ENCODE peak calls at places on chromosomes 5 and 9, in eight cellular contexts. A is pancreas, R is transverse colon, G is brain microvascular endothelial cell, J is fibroblast of lung, I is cardiac fibroblast, F is astrocyte of the spinal cord, V is fibroblast of pulmonary artery. S is an unnamed sample.

GRCh38 chr9:113602126-113603119 is 138.9 kb downstream of the RGS3 start:
- DNase-seq in A (peak), R (peak), G (peak), J (peak), I (peak), F (peak), V (peak), S (peak)

GRCh38 chr9:126164796-126165525 is 161.7 kb upstream of the MVB12B start:
- DNase-seq in A (no peak), R (no peak), G (no peak), J (no peak), I (no peak), F (no peak), V (no peak), S (no peak)

GRCh38 chr5:151483176-151483575 is 35.8 kb downstream of the SLC36A1 start:
- DNase-seq in A (no peak), R (no peak), G (no peak), J (peak), I (peak), F (no peak), V (no peak), S (no peak)

GRCh38 chr5:52896524-52897237 is 92.5 kb upstream of the ITGA2 start:
- DNase-seq in A (no peak), R (no peak), G (peak), J (peak), I (peak), F (peak), V (peak), S (no peak)

GRCh38 chr5:68548959-68549676 is 333.6 kb downstream of the PIK3R1 start:
- DNase-seq in A (no peak), R (no peak), G (peak), J (peak), I (peak), F (peak), V (peak), S (no peak)

GRCh38 chr5:76608833-76609232 is 14.4 kb downstream of the F2RL2 start:
- DNase-seq in A (no peak), R (no peak), G (peak), J (peak), I (peak), F (peak), V (peak), S (peak)

GRCh38 chr5:114387433-114387832 is 25.6 kb downstream of the KCNN2 start:
- DNase-seq in A (no peak), R (no peak), G (no peak), J (no peak), I (no peak), F (peak), V (no peak), S (no peak)

GRCh38 chr5:12023614-12024241 is 119.5 kb upstream of the CTNND2 start:
- DNase-seq in A (peak), R (no peak), G (peak), J (peak), I (peak), F (peak), V (peak), S (peak)

GRCh38 chr9:93652604-93653592 is 76.5 kb downstream of the PHF2 start:
- DNase-seq in A (no peak), R (no peak), G (no peak), J (no peak), I (no peak), F (no peak), V (no peak), S (no peak)

GRCh38 chr5:32449216-32449721 is 4.7 kb upstream of the ZFR start:
- DNase-seq in A (no peak), R (no peak), G (no peak), J (no peak), I (no peak), F (no peak), V (no peak), S (no peak)

GRCh38 chr9:126842977-126843799 is 17.3 kb upstream of the ZBTB34 start:
- DNase-seq in A (no peak), R (no peak), G (no peak), J (peak), I (no peak), F (no peak), V (no peak), S (peak)

GRCh38 chr5:76363385-76364261 is 39.5 kb upstream of the IQGAP2 start:
- DNase-seq in A (peak), R (peak), G (no peak), J (no peak), I (no peak), F (no peak), V (no peak), S (no peak)

GRCh38 chr9:125529107-125529506 is 177.9 kb downstream of the MAPKAP1 start:
- DNase-seq in A (no peak), R (no peak), G (no peak), J (no peak), I (no peak), F (no peak), V (no peak), S (no peak)

GRCh38 chr5:77707786-77708185 is 68.4 kb downstream of the TBCA start:
- DNase-seq in A (no peak), R (no peak), G (peak), J (peak), I (peak), F (no peak), V (no peak), S (no peak)

GRCh38 chr5:145983461-145983860 is 47.1 kb downstream of the SH3RF2 start:
- DNase-seq in A (no peak), R (no peak), G (no peak), J (no peak), I (no peak), F (no peak), V (no peak), S (no peak)

GRCh38 chr5:131581710-131582109 is 53.3 kb downstream of the RAPGEF6 start:
- DNase-seq in A (no peak), R (no peak), G (no peak), J (no peak), I (peak), F (no peak), V (peak), S (no peak)

GRCh38 chr5:133189881-133190280 is 138.1 kb downstream of the HSPA4 start:
- DNase-seq in A (no peak), R (no peak), G (no peak), J (no peak), I (no peak), F (no peak), V (no peak), S (no peak)

GRCh38 chr5:119367502-119368237 is 11.9 kb downstream of the TNFAIP8 start:
- DNase-seq in A (no peak), R (no peak), G (no peak), J (peak), I (peak), F (peak), V (peak), S (peak)

GRCh38 chr9:469672-470040 is 255.0 kb downstream of the DOCK8 start:
- DNase-seq in A (peak), R (peak), G (no peak), J (no peak), I (no peak), F (no peak), V (no peak), S (no peak)

GRCh38 chr5:4384649-4385048 is 755.5 kb upstream of the ADAMTS16 start:
- DNase-seq in A (no peak), R (no peak), G (no peak), J (no peak), I (no peak), F (no peak), V (no peak), S (no peak)

GRCh38 chr9:87686520-87687090 is 39.3 kb upstream of the CTSL start:
- DNase-seq in A (no peak), R (no peak), G (no peak), J (no peak), I (no peak), F (no peak), V (no peak), S (no peak)

GRCh38 chr9:125986966-125987365 is 239.8 kb downstream of the PBX3 start:
- DNase-seq in A (no peak), R (no peak), G (no peak), J (no peak), I (no peak), F (no peak), V (no peak), S (no peak)

GRCh38 chr5:144121577-144121976 is 48.9 kb downstream of the YIPF5 start:
- DNase-seq in A (no peak), R (no peak), G (no peak), J (peak), I (peak), F (no peak), V (peak), S (no peak)

GRCh38 chr9:127277770-127278169 is 13.2 kb downstream of the GARNL3 start:
- DNase-seq in A (no peak), R (no peak), G (no peak), J (no peak), I (no peak), F (no peak), V (no peak), S (no peak)

GRCh38 chr9:121527371-121527770 is 27.7 kb upstream of the GGTA1 start:
- DNase-seq in A (no peak), R (no peak), G (no peak), J (no peak), I (no peak), F (no peak), V (no peak), S (no peak)

GRCh38 chr9:36772449-36773370 is 200.0 kb downstream of the MELK start:
- DNase-seq in A (no peak), R (no peak), G (peak), J (peak), I (peak), F (peak), V (peak), S (no peak)

GRCh38 chr9:119792242-119792641 is 423.0 kb upstream of the BRINP1 start:
- DNase-seq in A (no peak), R (no peak), G (no peak), J (no peak), I (no peak), F (no peak), V (no peak), S (no peak)

GRCh38 chr5:34530637-34531036 is 125.5 kb upstream of the RAI14 start:
- DNase-seq in A (no peak), R (no peak), G (peak), J (peak), I (peak), F (peak), V (peak), S (no peak)

GRCh38 chr9:132744881-132745761 is 74.9 kb downstream of the GTF3C4 start:
- DNase-seq in A (no peak), R (no peak), G (no peak), J (no peak), I (no peak), F (no peak), V (peak), S (peak)

GRCh38 chr5:141001466-141001853 is 35.2 kb downstream of the PCDHAC2 start:
- DNase-seq in A (peak), R (no peak), G (no peak), J (no peak), I (no peak), F (no peak), V (no peak), S (no peak)

GRCh38 chr9:134344821-134345310 is 18.6 kb downstream of the RXRA start:
- DNase-seq in A (no peak), R (no peak), G (no peak), J (no peak), I (no peak), F (no peak), V (no peak), S (no peak)

GRCh38 chr5:97377582-97377981 is 194.5 kb upstream of the RIOK2 start:
- DNase-seq in A (no peak), R (no peak), G (no peak), J (no peak), I (no peak), F (no peak), V (no peak), S (no peak)

GRCh38 chr5:111548992-111549649 is 36.8 kb upstream of the STARD4 start:
- DNase-seq in A (no peak), R (peak), G (no peak), J (peak), I (peak), F (no peak), V (no peak), S (no peak)

GRCh38 chr9:22102347-22103053 is 93.4 kb upstream of the CDKN2B start:
- DNase-seq in A (no peak), R (no peak), G (no peak), J (no peak), I (no peak), F (no peak), V (no peak), S (no peak)

GRCh38 chr9:83355024-83355444 is 183.2 kb downstream of the FRMD3 start:
- DNase-seq in A (no peak), R (no peak), G (no peak), J (peak), I (peak), F (no peak), V (peak), S (no peak)

DNA sequence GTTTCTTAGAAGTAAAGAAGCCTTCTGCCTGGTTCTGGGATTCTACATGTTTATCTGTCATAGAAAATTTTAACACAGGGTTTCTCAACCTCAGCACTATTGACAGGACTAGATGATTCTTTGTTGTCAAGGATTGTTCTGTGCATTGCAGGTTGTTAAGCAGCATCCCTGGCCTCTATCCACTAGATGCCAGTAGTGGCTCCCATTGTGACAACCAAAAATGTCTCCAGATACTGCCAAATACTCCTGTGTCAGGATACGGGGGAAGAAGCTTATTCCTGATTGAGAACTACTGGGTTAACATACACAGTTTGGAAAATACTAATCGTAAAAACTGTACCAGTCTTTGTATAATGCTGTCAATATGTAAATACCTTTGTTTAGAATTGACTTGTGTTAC is 167.1 kb downstream of the NIPBL start:
- DNase-seq in A (no peak), R (no peak), G (no peak), J (no peak), I (peak), F (peak), V (peak), S (no peak)
- TF ChIP-seq CTCF in A (no peak), R (no peak), G (peak), J (no peak), I (peak), F (peak), V (peak), S (no peak)

GRCh38 chr5:73447234-73448071 is 1.1 kb downstream of the FOXD1 start:
- DNase-seq in A (no peak), R (peak), G (peak), J (peak), I (peak), F (peak), V (peak), S (peak)
- TF ChIP-seq CTCF in A (no peak), R (no peak), G (no peak), J (no peak), I (no peak), F (no peak), V (no peak), S (no peak)

DNA sequence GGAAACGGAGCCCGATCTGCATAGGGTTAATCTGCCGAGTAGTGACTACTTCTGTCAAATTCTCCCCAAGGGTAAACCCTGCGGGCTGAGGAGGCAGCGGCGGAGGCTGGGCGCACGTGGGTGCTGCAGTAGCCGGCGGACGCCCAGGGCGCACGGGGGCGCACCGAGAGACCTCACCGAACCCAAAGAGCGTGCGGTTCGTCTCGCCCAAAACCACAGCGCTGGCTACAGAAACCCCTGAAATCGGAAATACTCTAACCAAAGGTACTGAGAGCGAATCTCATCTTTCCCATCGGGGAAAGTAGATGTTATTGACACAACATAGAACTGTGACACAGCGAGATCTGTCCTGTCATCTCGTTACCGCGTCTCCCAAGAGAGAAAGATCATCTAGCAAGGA is 56.0 kb upstream of the SHC3 start:
- DNase-seq in A (no peak), R (no peak), G (no peak), J (peak), I (peak), F (peak), V (peak), S (peak)
- TF ChIP-seq CTCF in A (no peak), R (no peak), G (peak), J (peak), I (peak), F (no peak), V (no peak), S (no peak)

GRCh38 chr9:23621166-23621565 is 204.9 kb downstream of the ELAVL2 start:
- DNase-seq in A (no peak), R (no peak), G (no peak), J (peak), I (no peak), F (peak), V (no peak), S (no peak)
- TF ChIP-seq CTCF in A (no peak), R (no peak), G (no peak), J (no peak), I (no peak), F (no peak), V (no peak), S (no peak)

DNA sequence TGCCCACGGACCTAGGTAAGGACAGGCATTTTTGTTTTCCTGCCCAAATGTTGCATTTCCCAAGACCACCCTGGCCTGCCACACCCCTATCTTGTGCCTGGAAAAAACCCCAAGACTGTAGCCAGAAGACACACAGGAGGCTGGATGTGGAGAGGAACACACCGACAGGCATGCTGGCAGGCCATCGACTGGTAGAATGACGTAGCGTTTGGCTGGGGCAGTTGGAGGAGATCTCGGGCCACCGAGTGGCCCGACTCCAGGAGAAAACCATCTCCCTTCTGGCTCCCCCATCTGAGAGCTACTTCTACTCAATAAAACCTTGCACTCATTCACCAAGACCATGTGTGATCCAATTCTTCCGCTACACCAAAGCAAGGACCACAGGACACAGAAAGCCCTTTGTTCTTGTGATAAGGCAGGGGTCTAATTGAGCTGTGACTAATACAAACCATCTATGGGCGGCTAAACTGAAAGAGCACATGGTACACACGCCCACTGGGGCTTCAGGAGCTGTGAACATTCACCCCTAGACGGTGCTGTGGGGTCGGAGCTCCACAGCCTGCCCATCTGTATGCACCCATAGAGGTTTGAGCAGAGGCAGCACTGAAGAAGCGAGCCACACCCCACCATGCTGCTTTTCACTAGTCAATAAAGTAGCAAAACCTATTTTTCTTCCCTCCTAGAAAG is 38.9 kb upstream of the N4BP3 start:
- DNase-seq in A (no peak), R (no peak), G (no peak), J (peak), I (no peak), F (peak), V (no peak), S (peak)
- TF ChIP-seq CTCF in A (no peak), R (no peak), G (peak), J (peak), I (no peak), F (peak), V (no peak), S (no peak)